ENCODE peak calls at places on chromosome 13, in seven cellular contexts. Z, P, Y, B, E, L and N are unnamed samples.

GRCh38 chr13:60211548-60211947 is 47.8 kb upstream of the DIAPH3 start:
- DNase-seq in Z (peak; percentile 50), P (no peak), Y (no peak), B (no peak), E (no peak), L (no peak), N (no peak)

GRCh38 chr13:33186851-33187250 is 98.7 kb downstream of the STARD13 start:
- DNase-seq in Z (peak; percentile 91), P (no peak), Y (peak; percentile 89), B (no peak), E (peak; percentile 95), L (peak; percentile 60), N (no peak)

GRCh38 chr13:83919775-83920174 is 37.5 kb upstream of the SLITRK1 start:
- DNase-seq in Z (no peak), P (no peak), Y (no peak), B (no peak), E (no peak), L (no peak), N (no peak)

GRCh38 chr13:53217221-53217620 is 188.6 kb downstream of the OLFM4 start:
- DNase-seq in Z (no peak), P (no peak), Y (no peak), B (no peak), E (no peak), L (peak; percentile 90), N (no peak)

GRCh38 chr13:70890289-70890688 is 782.0 kb upstream of the KLHL1 start:
- DNase-seq in Z (no peak), P (no peak), Y (no peak), B (no peak), E (no peak), L (no peak), N (no peak)

GRCh38 chr13:36142735-36143134 is 11.6 kb upstream of the DCLK1 start:
- DNase-seq in Z (no peak), P (no peak), Y (no peak), B (no peak), E (no peak), L (no peak), N (no peak)

GRCh38 chr13:36428083-36428482 is 4.2 kb upstream of the CCNA1 start:
- DNase-seq in Z (no peak), P (no peak), Y (no peak), B (no peak), E (no peak), L (peak; percentile 86), N (no peak)

GRCh38 chr13:48431987-48432615 is 19.2 kb upstream of the LPAR6 start:
- DNase-seq in Z (no peak), P (no peak), Y (no peak), B (no peak), E (peak; percentile 28), L (no peak), N (no peak)

GRCh38 chr13:47085346-47085745 is 188.5 kb upstream of the HTR2A start:
- DNase-seq in Z (no peak), P (no peak), Y (peak; percentile 44), B (no peak), E (no peak), L (no peak), N (no peak)

GRCh38 chr13:51451467-51452390 is 1.1 kb downstream of the INTS6 start:
- DNase-seq in Z (peak; percentile 90), P (peak; percentile 78), Y (peak; percentile 57), B (peak; percentile 77), E (peak; percentile 74), L (peak; percentile 73), N (peak; percentile 70)

GRCh38 chr13:19592657-19593175 is 31.4 kb upstream of the TPTE2 start:
- DNase-seq in Z (no peak), P (no peak), Y (no peak), B (no peak), E (no peak), L (no peak), N (no peak)

GRCh38 chr13:113919761-113920160 is 54.1 kb downstream of the C13orf46 start:
- DNase-seq in Z (no peak), P (peak; percentile 17), Y (no peak), B (no peak), E (no peak), L (no peak), N (no peak)

GRCh38 chr13:53691417-53691816 is 662.8 kb downstream of the OLFM4 start:
- DNase-seq in Z (peak; percentile 1), P (no peak), Y (no peak), B (no peak), E (no peak), L (no peak), N (no peak)

DNA sequence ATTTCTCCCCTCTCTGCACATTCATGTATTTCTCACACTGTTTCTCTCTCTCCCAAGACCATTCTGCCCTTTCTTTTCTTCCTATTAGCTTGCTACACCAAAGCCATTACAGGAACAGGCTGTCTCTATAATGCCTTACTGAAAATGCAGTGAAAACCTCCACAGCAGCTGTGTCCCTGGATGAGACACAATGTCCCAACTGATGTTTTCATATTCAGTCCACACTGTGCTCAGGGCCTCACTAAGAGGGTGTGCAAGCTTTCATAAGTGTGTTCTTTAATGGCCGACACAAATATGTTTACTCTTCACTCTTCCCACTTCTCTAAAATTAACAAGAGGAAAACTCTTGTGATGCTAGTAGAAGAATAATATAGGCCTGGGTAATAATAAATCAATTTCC is 163.4 kb downstream of the KCTD12 start:
- DNase-seq in Z (no peak), P (no peak), Y (no peak), B (no peak), E (no peak), L (no peak), N (no peak)
- H2AK5ac ChIP-seq in Z (no peak overlapping the region), P (no peak overlapping the region), Y (peak overlapping the region; percentile 27), B (no peak overlapping the region), E (peak overlapping the region; percentile 81), L (no peak overlapping the region), N (no peak overlapping the region)

GRCh38 chr13:65834897-65835296 is 1395.2 kb downstream of the PCDH9 start:
- DNase-seq in Z (no peak), P (no peak), Y (peak; percentile 52), B (no peak), E (peak; percentile 22), L (no peak), N (no peak)

GRCh38 chr13:65825039-65825438 is 1405.1 kb downstream of the PCDH9 start:
- DNase-seq in Z (no peak), P (no peak), Y (no peak), B (no peak), E (no peak), L (no peak), N (no peak)

GRCh38 chr13:65836066-65836465 is 1394.1 kb downstream of the PCDH9 start:
- DNase-seq in Z (no peak), P (no peak), Y (no peak), B (no peak), E (no peak), L (no peak), N (no peak)

GRCh38 chr13:65829241-65830008 is 1400.7 kb downstream of the PCDH9 start:
- DNase-seq in Z (no peak), P (no peak), Y (no peak), B (no peak), E (no peak), L (no peak), N (no peak)

GRCh38 chr13:65830411-65831172 is 1399.5 kb downstream of the PCDH9 start:
- DNase-seq in Z (no peak), P (no peak), Y (no peak), B (no peak), E (no peak), L (no peak), N (no peak)
- H2AK5ac ChIP-seq in Z (no peak overlapping the region), P (no peak overlapping the region), Y (no peak overlapping the region), B (no peak overlapping the region), E (no peak overlapping the region), L (no peak overlapping the region), N (no peak overlapping the region)

GRCh38 chr13:79781829-79782540 is 301.0 kb downstream of the NDFIP2 start:
- DNase-seq in Z (no peak), P (no peak), Y (peak; percentile 55), B (no peak), E (peak; percentile 52), L (peak; percentile 73), N (no peak)

GRCh38 chr13:79791471-79792042 is 310.6 kb downstream of the NDFIP2 start:
- DNase-seq in Z (no peak), P (no peak), Y (no peak), B (no peak), E (no peak), L (no peak), N (no peak)

GRCh38 chr13:79780240-79780639 is 299.3 kb downstream of the NDFIP2 start:
- DNase-seq in Z (no peak), P (no peak), Y (peak; percentile 42), B (no peak), E (peak; percentile 51), L (no peak), N (no peak)

GRCh38 chr13:79782541-79783216 is 301.7 kb downstream of the NDFIP2 start:
- DNase-seq in Z (peak; percentile 94), P (peak; percentile 84), Y (peak; percentile 77), B (peak; percentile 66), E (peak; percentile 87), L (no peak), N (peak; percentile 85)

DNA sequence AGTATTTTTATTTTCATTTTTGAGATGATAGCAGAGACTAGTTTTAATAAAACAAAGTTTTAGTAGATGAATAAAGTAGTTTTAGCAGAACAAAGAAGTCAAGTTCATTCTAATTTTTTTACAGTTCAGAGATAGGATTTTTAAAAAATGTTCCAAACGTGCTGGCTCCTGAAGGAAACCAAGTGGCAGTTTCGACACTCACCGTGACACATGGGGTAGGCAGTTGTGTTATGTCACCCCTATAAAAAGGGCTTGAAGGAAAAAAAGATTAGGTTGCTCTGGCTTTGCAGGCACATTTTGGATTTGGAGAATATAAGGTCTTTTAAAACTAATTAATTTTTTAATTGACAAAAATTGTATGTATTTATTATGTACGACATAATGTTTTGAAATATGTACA is 305.2 kb downstream of the NDFIP2 start:
- DNase-seq in Z (no peak), P (no peak), Y (no peak), B (no peak), E (no peak), L (peak; percentile 73), N (no peak)
- H2AK5ac ChIP-seq in Z (no peak overlapping the region), P (no peak overlapping the region), Y (no peak overlapping the region), B (no peak overlapping the region), E (no peak overlapping the region), L (no peak overlapping the region), N (no peak overlapping the region)

GRCh38 chr13:111022241-111022640 is 92.9 kb upstream of the ARHGEF7 start:
- DNase-seq in Z (no peak), P (no peak), Y (no peak), B (no peak), E (no peak), L (no peak), N (no peak)

GRCh38 chr13:111020021-111020420 is 95.1 kb upstream of the ARHGEF7 start:
- DNase-seq in Z (no peak), P (no peak), Y (no peak), B (no peak), E (no peak), L (no peak), N (no peak)

GRCh38 chr13:111022886-111023285 is 92.2 kb upstream of the ARHGEF7 start:
- DNase-seq in Z (no peak), P (no peak), Y (no peak), B (no peak), E (no peak), L (no peak), N (no peak)

GRCh38 chr13:111020546-111020945 is 94.6 kb upstream of the ARHGEF7 start:
- DNase-seq in Z (no peak), P (no peak), Y (no peak), B (no peak), E (no peak), L (no peak), N (no peak)

DNA sequence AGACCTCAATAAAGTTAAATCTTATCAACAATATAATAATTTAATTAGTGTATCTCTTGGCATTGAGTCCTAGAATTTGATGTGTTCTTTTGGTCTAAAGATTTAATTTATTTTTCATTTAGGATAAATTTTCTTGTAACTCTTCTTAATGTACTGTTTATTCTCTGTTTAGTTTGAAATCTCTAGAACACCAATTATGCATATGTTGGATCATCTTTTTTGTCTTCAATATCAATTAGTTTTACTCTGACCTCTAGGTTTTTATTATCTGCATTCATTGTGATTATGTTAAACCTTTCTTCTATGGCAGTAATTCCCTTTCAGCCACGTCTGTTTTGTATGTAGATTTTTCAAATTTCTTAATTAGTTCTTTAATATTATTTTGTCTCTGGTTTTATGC is 93.8 kb upstream of the ARHGEF7 start:
- DNase-seq in Z (no peak), P (no peak), Y (no peak), B (no peak), E (peak; percentile 13), L (no peak), N (no peak)
- H2AK5ac ChIP-seq in Z (no peak overlapping the region), P (no peak overlapping the region), Y (no peak overlapping the region), B (no peak overlapping the region), E (no peak overlapping the region), L (no peak overlapping the region), N (no peak overlapping the region)